ENCODE peak calls at places on chromosomes 2 and 18, in six cellular contexts. L, F, C, B, Y and S are unnamed samples.

GRCh38 chr18:23453657-23454011 is 547 bp downstream of the RIOK3 start:
- DNase-seq in Y (no peak), B (no peak), F (no peak), L (peak), C (no peak), S (no peak)

GRCh38 chr2:217160978-217161973 is 301.4 kb upstream of the TNP1 start:
- DNase-seq in F (no peak), C (no peak), B (no peak), Y (no peak), L (no peak), S (no peak)

GRCh38 chr2:219369447-219369861 is 18.3 kb downstream of the DNPEP start:
- DNase-seq in B (no peak), Y (no peak), F (no peak), L (no peak), C (no peak), S (no peak)

GRCh38 chr18:31591628-31592027 is at the start of gene TTR:
- DNase-seq in Y (no peak), C (no peak), B (no peak), L (peak), F (no peak), S (no peak)

GRCh38 chr2:8862230-8862629 is 24.8 kb upstream of the KIDINS220 start:
- DNase-seq in C (no peak), Y (no peak), L (no peak), B (no peak), F (no peak), S (no peak)

GRCh38 chr18:42635378-42636048 is 480.0 kb downstream of the RIT2 start:
- DNase-seq in C (no peak), F (peak), B (peak), L (no peak), Y (no peak), S (no peak)

GRCh38 chr2:224221455-224221913 is 180.4 kb downstream of the FAM124B start:
- DNase-seq in B (no peak), C (no peak), Y (no peak), F (no peak), L (no peak), S (no peak)

GRCh38 chr2:72927619-72928537 is 10.6 kb downstream of the EMX1 start:
- DNase-seq in C (no peak), L (no peak), Y (no peak), F (no peak), B (no peak), S (no peak)

GRCh38 chr18:63322246-63322645 is 2.7 kb upstream of the BCL2 start:
- DNase-seq in L (no peak), C (no peak), B (peak), F (no peak), Y (no peak), S (no peak)

GRCh38 chr2:156399950-156400703 is 36.1 kb upstream of the GPD2 start:
- DNase-seq in L (peak), Y (peak), F (peak), C (peak), B (no peak), S (peak)

GRCh38 chr2:60794271-60794863 is 38.3 kb downstream of the PAPOLG start:
- DNase-seq in L (peak), F (peak), C (peak), Y (no peak), B (no peak), S (no peak)

GRCh38 chr2:60064687-60065361 is 488.6 kb downstream of the BCL11A start:
- DNase-seq in Y (no peak), C (no peak), F (peak), B (no peak), L (no peak), S (no peak)

GRCh38 chr2:206556357-206556949 is 85.8 kb upstream of the FAM237A start:
- DNase-seq in F (peak), B (peak), L (peak), C (peak), Y (no peak), S (no peak)

GRCh38 chr2:98601532-98602132 is 6.7 kb downstream of the COA5 start:
- DNase-seq in F (peak), L (peak), C (peak), B (no peak), Y (no peak), S (no peak)

GRCh38 chr18:31679806-31680793 is 4.3 kb downstream of the B4GALT6 start:
- DNase-seq in Y (no peak), L (no peak), F (no peak), C (no peak), B (no peak), S (no peak)

GRCh38 chr2:173271825-173272224 is 82.8 kb upstream of the CDCA7 start:
- DNase-seq in L (no peak), F (no peak), Y (no peak), B (no peak), C (no peak), S (no peak)

GRCh38 chr2:33366473-33366872 is 110.0 kb upstream of the RASGRP3 start:
- DNase-seq in C (no peak), Y (no peak), F (no peak), B (no peak), L (no peak), S (no peak)

GRCh38 chr18:63224574-63224973 is 95.0 kb downstream of the BCL2 start:
- DNase-seq in L (no peak), C (no peak), F (no peak), Y (no peak), B (no peak), S (no peak)

GRCh38 chr2:25197336-25198208 is 29.2 kb upstream of the POMC start:
- DNase-seq in C (no peak), Y (no peak), L (no peak), F (no peak), B (no peak), S (no peak)

GRCh38 chr2:172434821-172435607 is 7.6 kb downstream of the ITGA6 start:
- DNase-seq in F (no peak), Y (no peak), B (no peak), L (no peak), C (no peak), S (no peak)

GRCh38 chr18:13223341-13224148 is 5.0 kb downstream of the LDLRAD4 start:
- DNase-seq in L (no peak), B (no peak), C (no peak), F (peak), Y (no peak), S (no peak)

GRCh38 chr2:180571559-180571958 is 408.8 kb upstream of the UBE2E3 start:
- DNase-seq in C (no peak), F (no peak), L (no peak), B (no peak), Y (no peak), S (no peak)

GRCh38 chr2:174330945-174331619 is 3.7 kb upstream of the SP9 start:
- DNase-seq in Y (no peak), L (no peak), F (no peak), C (no peak), B (no peak), S (no peak)

GRCh38 chr18:39711701-39712100 is 2146.1 kb upstream of the CELF4 start:
- DNase-seq in C (no peak), L (no peak), B (no peak), Y (no peak), F (no peak), S (no peak)

GRCh38 chr2:207938886-207939285 is 86.4 kb downstream of the PLEKHM3 start:
- DNase-seq in C (no peak), B (no peak), F (no peak), Y (no peak), L (no peak), S (no peak)

GRCh38 chr2:193556766-193557470 is 1362.2 kb upstream of the TMEFF2 start:
- DNase-seq in L (no peak), C (no peak), B (no peak), Y (no peak), F (no peak), S (no peak)

GRCh38 chr2:106531676-106532075 is 44.5 kb downstream of the CD8B2 start:
- DNase-seq in B (no peak), C (no peak), F (no peak), L (peak), Y (no peak), S (no peak)

GRCh38 chr2:26238301-26238958 is 6.0 kb downstream of the HADHA start:
- DNase-seq in F (no peak), C (no peak), B (peak), Y (no peak), L (peak), S (no peak)

GRCh38 chr2:80303006-80303741 is 1.4 kb downstream of the LRRTM1 start:
- DNase-seq in Y (no peak), F (peak), C (no peak), B (no peak), L (no peak), S (no peak)

GRCh38 chr2:65420712-65421431 is 11.5 kb downstream of the SPRED2 start:
- DNase-seq in Y (no peak), C (no peak), L (no peak), B (no peak), F (no peak), S (no peak)

GRCh38 chr2:209547726-209548125 is 123.9 kb downstream of the MAP2 start:
- DNase-seq in L (no peak), F (no peak), B (no peak), Y (no peak), C (no peak), S (no peak)

GRCh38 chr2:222307978-222308479 is 9.2 kb upstream of the PAX3 start:
- DNase-seq in C (no peak), F (no peak), Y (no peak), L (no peak), B (no peak), S (peak)

GRCh38 chr2:222306393-222307137 is 7.8 kb upstream of the PAX3 start:
- DNase-seq in B (no peak), F (no peak), Y (no peak), C (no peak), L (no peak), S (no peak)

GRCh38 chr2:222305510-222306392 is 7.0 kb upstream of the PAX3 start:
- DNase-seq in F (peak), B (no peak), L (no peak), Y (no peak), C (no peak), S (peak)

GRCh38 chr2:222309361-222309760 is 10.6 kb upstream of the PAX3 start:
- DNase-seq in Y (no peak), B (no peak), L (no peak), F (no peak), C (no peak), S (no peak)

DNA sequence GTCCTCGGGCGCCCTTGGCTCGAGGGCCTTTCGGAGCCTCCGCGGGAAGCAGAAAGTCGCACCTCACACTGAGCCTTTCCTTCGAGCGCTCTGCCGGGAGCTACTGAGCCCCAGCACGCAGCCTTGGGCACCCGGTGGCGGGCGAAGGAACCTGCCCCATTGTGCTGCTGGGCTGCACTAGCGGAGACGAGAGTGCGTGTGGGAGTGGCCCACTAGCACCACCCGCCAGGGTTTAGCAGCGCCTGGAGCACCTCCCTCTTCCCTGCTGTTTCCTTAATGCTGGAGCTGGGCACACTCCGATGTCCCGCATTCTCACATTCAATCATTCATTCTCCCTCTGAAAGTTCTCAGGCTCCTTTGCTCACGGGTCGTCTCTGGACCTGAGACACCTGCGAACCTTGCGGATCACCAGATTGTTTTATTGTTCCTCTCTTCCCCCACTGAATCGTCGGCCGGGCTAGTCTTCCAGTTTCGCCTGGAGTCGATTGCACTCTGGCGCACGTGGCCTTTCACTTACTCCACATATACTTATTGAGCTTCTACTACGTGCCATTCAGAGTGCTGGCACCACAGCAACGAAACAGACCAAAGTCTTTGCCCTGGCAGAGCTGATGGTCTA is 8.4 kb upstream of the PAX3 start:
- DNase-seq in Y (no peak), B (no peak), L (no peak), F (no peak), C (no peak), S (peak)
- TF ChIP-seq GABPA in Y (no peak), B (no peak), L (no peak), F (no peak), C (no peak), S (no peak)

GRCh38 chr2:128315122-128315828 is 3.4 kb downstream of the HS6ST1 start:
- DNase-seq in F (peak), B (no peak), C (no peak), Y (no peak), L (no peak), S (no peak)
- TF ChIP-seq GABPA in F (no peak), B (no peak), C (no peak), Y (no peak), L (no peak), S (no peak)

GRCh38 chr2:118993392-118993752 is 51.4 kb downstream of the MARCO start:
- DNase-seq in L (no peak), F (no peak), Y (no peak), C (no peak), B (no peak), S (peak)

GRCh38 chr2:118994172-118994700 is 52.2 kb downstream of the MARCO start:
- DNase-seq in L (no peak), C (no peak), B (no peak), Y (no peak), F (no peak), S (no peak)

GRCh38 chr2:118994778-118995177 is 52.8 kb downstream of the MARCO start:
- DNase-seq in C (no peak), F (no peak), Y (no peak), B (no peak), L (no peak), S (no peak)

GRCh38 chr2:118991554-118991953 is 49.6 kb downstream of the MARCO start:
- DNase-seq in C (no peak), B (no peak), F (no peak), L (no peak), Y (no peak), S (no peak)

DNA sequence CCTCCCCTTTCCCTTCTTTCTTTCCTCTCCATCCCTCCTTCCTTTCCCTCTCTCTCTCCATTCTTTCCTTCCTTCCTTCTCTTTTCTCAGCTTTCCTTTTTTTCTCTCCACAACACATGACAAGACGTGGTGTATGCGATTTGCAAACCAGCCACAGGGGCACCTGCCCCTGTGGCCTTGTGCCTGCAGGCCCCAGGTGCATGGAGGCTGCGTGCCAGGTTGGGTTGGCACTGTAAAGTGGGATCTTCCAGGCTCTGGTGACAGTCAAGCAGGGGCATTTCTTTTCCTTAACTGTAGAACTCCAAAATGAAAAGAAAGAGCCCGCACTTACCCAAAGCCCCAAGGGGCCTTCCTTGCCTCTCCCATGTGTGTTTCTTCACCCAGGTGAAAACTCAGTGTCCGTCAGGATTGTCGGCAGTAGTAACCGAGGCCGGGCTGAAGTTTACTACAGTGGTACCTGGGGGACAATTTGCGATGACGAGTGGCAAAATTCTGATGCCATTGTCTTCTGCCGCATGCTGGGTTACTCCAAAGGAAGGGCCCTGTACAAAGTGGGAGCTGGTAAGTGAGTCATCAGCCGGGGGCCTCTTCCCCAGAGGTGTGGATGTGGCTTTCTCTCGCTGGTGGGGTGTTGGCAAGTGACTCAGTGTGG is 50.9 kb downstream of the MARCO start:
- DNase-seq in F (no peak), B (no peak), Y (no peak), L (no peak), C (no peak), S (peak)
- TF ChIP-seq GABPA in F (no peak), B (no peak), Y (no peak), L (no peak), C (no peak), S (no peak)

GRCh38 chr2:43387092-43388062 is 161.0 kb upstream of the ZFP36L2 start:
- DNase-seq in L (no peak), C (no peak), Y (peak), F (no peak), B (no peak), S (no peak)

GRCh38 chr2:43388371-43388770 is 162.0 kb upstream of the ZFP36L2 start:
- DNase-seq in L (no peak), F (no peak), B (no peak), C (no peak), Y (no peak), S (no peak)

GRCh38 chr2:43391159-43391876 is 164.9 kb upstream of the ZFP36L2 start:
- DNase-seq in B (no peak), C (no peak), Y (no peak), F (no peak), L (no peak), S (no peak)

GRCh38 chr2:43391877-43392214 is 165.4 kb upstream of the ZFP36L2 start:
- DNase-seq in L (no peak), Y (no peak), F (no peak), B (no peak), C (no peak), S (no peak)

DNA sequence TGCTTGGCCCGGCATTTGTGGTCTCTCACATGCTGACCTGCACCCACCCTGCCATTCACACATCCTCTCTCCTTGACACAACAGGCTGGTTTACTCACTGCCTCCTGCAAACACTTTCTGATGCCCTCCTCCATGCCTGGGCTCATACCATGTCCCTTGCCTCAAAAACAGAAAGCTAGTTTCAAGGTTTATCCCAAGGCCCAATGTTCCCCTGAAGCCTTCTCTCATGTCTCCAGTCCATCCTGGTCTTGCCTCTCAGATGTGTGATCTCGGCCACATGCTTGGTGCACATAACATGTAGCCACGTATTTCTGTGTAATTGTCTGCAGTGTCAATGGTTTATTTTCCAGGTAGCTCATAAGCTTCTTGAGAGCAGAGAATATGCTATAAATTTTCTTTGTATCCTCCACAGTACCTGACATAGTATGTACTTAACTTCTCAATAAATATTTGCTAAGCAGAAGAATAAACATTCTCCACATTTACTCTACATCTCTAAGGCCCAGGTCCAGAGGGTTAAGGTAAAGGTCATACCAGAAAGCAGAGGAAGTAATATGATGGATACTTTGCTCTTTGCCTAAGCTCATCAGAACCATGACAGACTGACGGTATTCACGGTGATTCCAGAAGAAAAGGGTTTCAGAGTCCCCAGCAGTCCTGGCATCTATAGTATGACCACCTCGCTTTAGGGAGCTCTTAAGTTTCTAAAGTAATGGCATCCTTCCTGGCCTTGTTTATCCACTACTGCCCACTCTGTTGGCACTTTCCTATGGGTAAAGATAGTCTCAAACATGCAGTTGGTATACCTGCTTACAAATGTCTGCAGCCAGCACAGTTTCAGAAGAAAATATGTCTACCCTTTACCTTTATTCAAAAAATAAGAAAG is 163.4 kb upstream of the ZFP36L2 start:
- DNase-seq in Y (no peak), L (peak), F (no peak), C (no peak), B (no peak), S (no peak)
- TF ChIP-seq GABPA in Y (no peak), L (no peak), F (no peak), C (no peak), B (no peak), S (no peak)

GRCh38 chr2:176934869-176935415 is 277.7 kb upstream of the HNRNPA3 start:
- DNase-seq in L (no peak), F (no peak), C (no peak), Y (no peak), B (no peak), S (no peak)

GRCh38 chr2:176936410-176936809 is 276.2 kb upstream of the HNRNPA3 start:
- DNase-seq in L (no peak), C (no peak), F (no peak), Y (no peak), B (no peak), S (no peak)

GRCh38 chr2:176935543-176936102 is 277.0 kb upstream of the HNRNPA3 start:
- DNase-seq in B (no peak), F (no peak), C (no peak), Y (peak), L (no peak), S (no peak)

GRCh38 chr2:176934131-176934530 is 278.5 kb upstream of the HNRNPA3 start:
- DNase-seq in C (no peak), F (no peak), L (no peak), B (no peak), Y (no peak), S (no peak)

GRCh38 chr2:176931588-176932563 is 280.7 kb upstream of the HNRNPA3 start:
- DNase-seq in F (peak), Y (peak), B (no peak), L (no peak), C (peak), S (no peak)
- TF ChIP-seq GABPA in F (no peak), Y (peak), B (no peak), L (no peak), C (no peak), S (no peak)